ENCODE peak calls at places on chromosomes 12 and 14, in eight cellular contexts. One of them, this sample, is unnamed.

GRCh38 chr12:67640863-67641262 is 7.7 kb upstream of the DYRK2 start:
- DNase-seq in Panc1: no peak
- DNase-seq in K562: no peak
- DNase-seq in HepG2: no peak
- DNase-seq in tibial artery: no peak
- DNase-seq in CD4-positive, alpha-beta T cell: no peak
- DNase-seq in CD8-positive, alpha-beta T cell: no peak
- DNase-seq in brain microvascular endothelial cell: no peak
- DNase-seq in this sample: no peak

GRCh38 chr12:57027805-57028153 is 11.4 kb upstream of the TAC3 start:
- DNase-seq in Panc1: no peak
- DNase-seq in K562: peak; percentile 31
- DNase-seq in HepG2: no peak
- DNase-seq in tibial artery: no peak
- DNase-seq in CD4-positive, alpha-beta T cell: no peak
- DNase-seq in CD8-positive, alpha-beta T cell: no peak
- DNase-seq in brain microvascular endothelial cell: no peak
- DNase-seq in this sample: no peak

GRCh38 chr14:90897022-90897421 is 80.8 kb upstream of the TTC7B start:
- DNase-seq in Panc1: no peak
- DNase-seq in K562: no peak
- DNase-seq in HepG2: no peak
- DNase-seq in tibial artery: no peak
- DNase-seq in CD4-positive, alpha-beta T cell: no peak
- DNase-seq in CD8-positive, alpha-beta T cell: no peak
- DNase-seq in brain microvascular endothelial cell: no peak
- DNase-seq in this sample: no peak

GRCh38 chr12:6962285-6963015 is 8.0 kb downstream of the PHB2 start:
- DNase-seq in Panc1: no peak
- DNase-seq in K562: peak; percentile 29
- DNase-seq in HepG2: no peak
- DNase-seq in tibial artery: no peak
- DNase-seq in CD4-positive, alpha-beta T cell: no peak
- DNase-seq in CD8-positive, alpha-beta T cell: no peak
- DNase-seq in brain microvascular endothelial cell: no peak
- DNase-seq in this sample: no peak

GRCh38 chr12:57063991-57064725 is 14.2 kb upstream of the MYO1A start:
- DNase-seq in Panc1: no peak
- DNase-seq in K562: no peak
- DNase-seq in HepG2: no peak
- DNase-seq in tibial artery: no peak
- DNase-seq in CD4-positive, alpha-beta T cell: no peak
- DNase-seq in CD8-positive, alpha-beta T cell: peak; percentile 28
- DNase-seq in brain microvascular endothelial cell: no peak
- DNase-seq in this sample: no peak

GRCh38 chr12:128938886-128939285 is 85.6 kb downstream of the GLT1D1 start:
- DNase-seq in Panc1: no peak
- DNase-seq in K562: no peak
- DNase-seq in HepG2: peak; percentile 10
- DNase-seq in tibial artery: no peak
- DNase-seq in CD4-positive, alpha-beta T cell: no peak
- DNase-seq in CD8-positive, alpha-beta T cell: no peak
- DNase-seq in brain microvascular endothelial cell: no peak
- DNase-seq in this sample: no peak

GRCh38 chr12:81644503-81644902 is 114.6 kb downstream of the PPFIA2 start:
- DNase-seq in Panc1: no peak
- DNase-seq in K562: no peak
- DNase-seq in HepG2: peak; percentile 38
- DNase-seq in tibial artery: no peak
- DNase-seq in CD4-positive, alpha-beta T cell: no peak
- DNase-seq in CD8-positive, alpha-beta T cell: no peak
- DNase-seq in brain microvascular endothelial cell: no peak
- DNase-seq in this sample: no peak

GRCh38 chr12:622420-622819 is 40.8 kb downstream of the NINJ2 start:
- DNase-seq in Panc1: no peak
- DNase-seq in K562: peak; percentile 26
- DNase-seq in HepG2: no peak
- DNase-seq in tibial artery: no peak
- DNase-seq in CD4-positive, alpha-beta T cell: no peak
- DNase-seq in CD8-positive, alpha-beta T cell: no peak
- DNase-seq in brain microvascular endothelial cell: no peak
- DNase-seq in this sample: no peak

GRCh38 chr12:107622005-107622404 is 63.6 kb upstream of the PWP1 start:
- DNase-seq in Panc1: no peak
- DNase-seq in K562: peak; percentile 71
- DNase-seq in HepG2: peak; percentile 9
- DNase-seq in tibial artery: no peak
- DNase-seq in CD4-positive, alpha-beta T cell: no peak
- DNase-seq in CD8-positive, alpha-beta T cell: no peak
- DNase-seq in brain microvascular endothelial cell: peak; percentile 20
- DNase-seq in this sample: no peak

GRCh38 chr14:54478621-54479215 is 10.1 kb downstream of the GMFB start:
- DNase-seq in Panc1: no peak
- DNase-seq in K562: no peak
- DNase-seq in HepG2: no peak
- DNase-seq in tibial artery: no peak
- DNase-seq in CD4-positive, alpha-beta T cell: no peak
- DNase-seq in CD8-positive, alpha-beta T cell: no peak
- DNase-seq in brain microvascular endothelial cell: no peak
- DNase-seq in this sample: no peak

GRCh38 chr12:25364529-25365339 is 114.0 kb upstream of the KRAS start:
- DNase-seq in Panc1: no peak
- DNase-seq in K562: no peak
- DNase-seq in HepG2: no peak
- DNase-seq in tibial artery: no peak
- DNase-seq in CD4-positive, alpha-beta T cell: no peak
- DNase-seq in CD8-positive, alpha-beta T cell: no peak
- DNase-seq in brain microvascular endothelial cell: no peak
- DNase-seq in this sample: no peak

GRCh38 chr14:75831455-75831854 is 150.3 kb downstream of the TGFB3 start:
- DNase-seq in Panc1: no peak
- DNase-seq in K562: peak; percentile 50
- DNase-seq in HepG2: peak; percentile 27
- DNase-seq in tibial artery: no peak
- DNase-seq in CD4-positive, alpha-beta T cell: peak; percentile 25
- DNase-seq in CD8-positive, alpha-beta T cell: peak; percentile 37
- DNase-seq in brain microvascular endothelial cell: peak; percentile 56
- DNase-seq in this sample: no peak

GRCh38 chr14:57317248-57317833 is 48.6 kb downstream of the AP5M1 start:
- DNase-seq in Panc1: peak; percentile 43
- DNase-seq in K562: peak; percentile 55
- DNase-seq in HepG2: peak; percentile 76
- DNase-seq in tibial artery: peak; percentile 73
- DNase-seq in CD4-positive, alpha-beta T cell: peak; percentile 68
- DNase-seq in CD8-positive, alpha-beta T cell: peak; percentile 72
- DNase-seq in brain microvascular endothelial cell: peak; percentile 72
- DNase-seq in this sample: no peak

GRCh38 chr12:105083551-105084105 is 630 bp downstream of the ALDH1L2 start:
- DNase-seq in Panc1: no peak
- DNase-seq in K562: no peak
- DNase-seq in HepG2: no peak
- DNase-seq in tibial artery: peak; percentile 81
- DNase-seq in CD4-positive, alpha-beta T cell: no peak
- DNase-seq in CD8-positive, alpha-beta T cell: no peak
- DNase-seq in brain microvascular endothelial cell: peak; percentile 73
- DNase-seq in this sample: peak; percentile 94

GRCh38 chr12:66548338-66549049 is 130.4 kb downstream of the GRIP1 start:
- DNase-seq in Panc1: no peak
- DNase-seq in K562: no peak
- DNase-seq in HepG2: no peak
- DNase-seq in tibial artery: no peak
- DNase-seq in CD4-positive, alpha-beta T cell: no peak
- DNase-seq in CD8-positive, alpha-beta T cell: no peak
- DNase-seq in brain microvascular endothelial cell: no peak
- DNase-seq in this sample: no peak

GRCh38 chr12:75853621-75854020 is 178.0 kb downstream of the PHLDA1 start:
- DNase-seq in Panc1: no peak
- DNase-seq in K562: no peak
- DNase-seq in HepG2: no peak
- DNase-seq in tibial artery: no peak
- DNase-seq in CD4-positive, alpha-beta T cell: no peak
- DNase-seq in CD8-positive, alpha-beta T cell: no peak
- DNase-seq in brain microvascular endothelial cell: no peak
- DNase-seq in this sample: no peak

GRCh38 chr14:36057452-36058142 is 118.9 kb downstream of the PTCSC3 start:
- DNase-seq in Panc1: no peak
- DNase-seq in K562: no peak
- DNase-seq in HepG2: no peak
- DNase-seq in tibial artery: no peak
- DNase-seq in CD4-positive, alpha-beta T cell: no peak
- DNase-seq in CD8-positive, alpha-beta T cell: no peak
- DNase-seq in brain microvascular endothelial cell: no peak
- DNase-seq in this sample: no peak

GRCh38 chr12:105492591-105492990 is 162.1 kb downstream of the C12orf75 start:
- DNase-seq in Panc1: no peak
- DNase-seq in K562: no peak
- DNase-seq in HepG2: no peak
- DNase-seq in tibial artery: no peak
- DNase-seq in CD4-positive, alpha-beta T cell: no peak
- DNase-seq in CD8-positive, alpha-beta T cell: no peak
- DNase-seq in brain microvascular endothelial cell: no peak
- DNase-seq in this sample: no peak

GRCh38 chr12:47824198-47824597 is 4.5 kb upstream of the HDAC7 start:
- DNase-seq in Panc1: no peak
- DNase-seq in K562: no peak
- DNase-seq in HepG2: no peak
- DNase-seq in tibial artery: no peak
- DNase-seq in CD4-positive, alpha-beta T cell: no peak
- DNase-seq in CD8-positive, alpha-beta T cell: peak; percentile 49
- DNase-seq in brain microvascular endothelial cell: no peak
- DNase-seq in this sample: no peak

GRCh38 chr12:103840399-103840880 is 594 bp downstream of the NT5DC3 start:
- DNase-seq in Panc1: no peak
- DNase-seq in K562: peak; percentile 40
- DNase-seq in HepG2: no peak
- DNase-seq in tibial artery: peak; percentile 37
- DNase-seq in CD4-positive, alpha-beta T cell: no peak
- DNase-seq in CD8-positive, alpha-beta T cell: no peak
- DNase-seq in brain microvascular endothelial cell: no peak
- DNase-seq in this sample: no peak

GRCh38 chr12:66118240-66118891 is 12.2 kb downstream of the LLPH start:
- DNase-seq in Panc1: no peak
- DNase-seq in K562: no peak
- DNase-seq in HepG2: no peak
- DNase-seq in tibial artery: no peak
- DNase-seq in CD4-positive, alpha-beta T cell: no peak
- DNase-seq in CD8-positive, alpha-beta T cell: no peak
- DNase-seq in brain microvascular endothelial cell: no peak
- DNase-seq in this sample: no peak

GRCh38 chr14:75144944-75145343 is 18.1 kb upstream of the NEK9 start:
- DNase-seq in Panc1: no peak
- DNase-seq in K562: no peak
- DNase-seq in HepG2: no peak
- DNase-seq in tibial artery: peak; percentile 58
- DNase-seq in CD4-positive, alpha-beta T cell: no peak
- DNase-seq in CD8-positive, alpha-beta T cell: no peak
- DNase-seq in brain microvascular endothelial cell: no peak
- DNase-seq in this sample: no peak

GRCh38 chr14:105325303-105325702 is 10.8 kb downstream of the PACS2 start:
- DNase-seq in Panc1: no peak
- DNase-seq in K562: no peak
- DNase-seq in HepG2: no peak
- DNase-seq in tibial artery: no peak
- DNase-seq in CD4-positive, alpha-beta T cell: no peak
- DNase-seq in CD8-positive, alpha-beta T cell: no peak
- DNase-seq in brain microvascular endothelial cell: no peak
- DNase-seq in this sample: no peak

GRCh38 chr14:26841920-26842741 is 244.3 kb upstream of the NOVA1 start:
- DNase-seq in Panc1: peak; percentile 88
- DNase-seq in K562: no peak
- DNase-seq in HepG2: peak; percentile 34
- DNase-seq in tibial artery: peak; percentile 70
- DNase-seq in CD4-positive, alpha-beta T cell: no peak
- DNase-seq in CD8-positive, alpha-beta T cell: no peak
- DNase-seq in brain microvascular endothelial cell: peak; percentile 53
- DNase-seq in this sample: no peak

GRCh38 chr12:23359975-23360638 is 589.4 kb downstream of the SOX5 start:
- DNase-seq in Panc1: no peak
- DNase-seq in K562: no peak
- DNase-seq in HepG2: no peak
- DNase-seq in tibial artery: no peak
- DNase-seq in CD4-positive, alpha-beta T cell: no peak
- DNase-seq in CD8-positive, alpha-beta T cell: no peak
- DNase-seq in brain microvascular endothelial cell: no peak
- DNase-seq in this sample: no peak

GRCh38 chr14:101813171-101813759 is 51.8 kb downstream of the PPP2R5C start:
- DNase-seq in Panc1: no peak
- DNase-seq in K562: no peak
- DNase-seq in HepG2: no peak
- DNase-seq in tibial artery: no peak
- DNase-seq in CD4-positive, alpha-beta T cell: no peak
- DNase-seq in CD8-positive, alpha-beta T cell: no peak
- DNase-seq in brain microvascular endothelial cell: no peak
- DNase-seq in this sample: no peak
- H3K27ac ChIP-seq in Panc1: no peak overlapping the region
- H3K27ac ChIP-seq in K562: peak overlapping the region; percentile 10
- H3K27ac ChIP-seq in HepG2: no peak overlapping the region
- H3K27ac ChIP-seq in tibial artery: no peak overlapping the region
- H3K27ac ChIP-seq in CD4-positive, alpha-beta T cell: peak overlapping the region; percentile 99
- H3K27ac ChIP-seq in CD8-positive, alpha-beta T cell: peak overlapping the region; percentile 99
- H3K27ac ChIP-seq in brain microvascular endothelial cell: no peak overlapping the region
- H3K27ac ChIP-seq in this sample: peak overlapping the region; percentile 68

GRCh38 chr14:50038398-50039119 is 77.8 kb downstream of the VCPKMT start:
- DNase-seq in Panc1: peak; percentile 67
- DNase-seq in K562: no peak
- DNase-seq in HepG2: peak; percentile 20
- DNase-seq in tibial artery: peak; percentile 40
- DNase-seq in CD4-positive, alpha-beta T cell: no peak
- DNase-seq in CD8-positive, alpha-beta T cell: no peak
- DNase-seq in brain microvascular endothelial cell: peak; percentile 87
- DNase-seq in this sample: no peak
- TF ChIP-seq CTCF in Panc1: no peak
- TF ChIP-seq CTCF in K562: peak; percentile 31
- TF ChIP-seq CTCF in HepG2: no peak
- TF ChIP-seq CTCF in tibial artery: no peak
- TF ChIP-seq CTCF in CD4-positive, alpha-beta T cell: no peak
- TF ChIP-seq CTCF in CD8-positive, alpha-beta T cell: no peak
- TF ChIP-seq CTCF in brain microvascular endothelial cell: peak; percentile 40
- TF ChIP-seq CTCF in this sample: no peak

DNA sequence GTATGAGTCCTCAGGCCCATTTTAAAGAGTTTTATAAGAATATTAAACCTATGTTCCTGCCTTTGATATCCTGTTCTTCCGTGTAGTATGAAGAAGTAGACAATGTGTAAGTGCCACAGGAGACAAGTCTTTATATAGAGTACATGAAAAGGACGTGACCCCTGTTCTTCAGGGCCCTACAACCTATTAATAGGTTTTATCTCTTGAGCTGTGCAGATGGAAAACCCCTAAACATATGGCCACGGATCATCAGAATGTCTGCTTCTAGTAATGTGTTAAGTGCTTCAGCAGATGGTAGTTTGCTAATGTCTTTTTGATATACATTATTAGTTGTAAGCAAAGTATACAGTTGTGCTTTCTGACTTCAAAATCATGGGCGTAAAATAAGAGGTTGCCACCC is 228.5 kb downstream of the PTPRO start:
- DNase-seq in Panc1: no peak
- DNase-seq in K562: no peak
- DNase-seq in HepG2: no peak
- DNase-seq in tibial artery: no peak
- DNase-seq in CD4-positive, alpha-beta T cell: no peak
- DNase-seq in CD8-positive, alpha-beta T cell: no peak
- DNase-seq in brain microvascular endothelial cell: no peak
- DNase-seq in this sample: no peak
- H3K27ac ChIP-seq in Panc1: no peak overlapping the region
- H3K27ac ChIP-seq in K562: no peak overlapping the region
- H3K27ac ChIP-seq in HepG2: no peak overlapping the region
- H3K27ac ChIP-seq in tibial artery: no peak overlapping the region
- H3K27ac ChIP-seq in CD4-positive, alpha-beta T cell: no peak overlapping the region
- H3K27ac ChIP-seq in CD8-positive, alpha-beta T cell: no peak overlapping the region
- H3K27ac ChIP-seq in brain microvascular endothelial cell: no peak overlapping the region
- H3K27ac ChIP-seq in this sample: no peak overlapping the region

GRCh38 chr14:69259531-69260245 is at the start of gene GALNT16:
- DNase-seq in Panc1: no peak
- DNase-seq in K562: peak; percentile 42
- DNase-seq in HepG2: no peak
- DNase-seq in tibial artery: no peak
- DNase-seq in CD4-positive, alpha-beta T cell: no peak
- DNase-seq in CD8-positive, alpha-beta T cell: no peak
- DNase-seq in brain microvascular endothelial cell: no peak
- DNase-seq in this sample: no peak
- TF ChIP-seq CTCF in Panc1: peak; percentile 25
- TF ChIP-seq CTCF in K562: peak; percentile 71
- TF ChIP-seq CTCF in HepG2: no peak
- TF ChIP-seq CTCF in tibial artery: peak; percentile 21
- TF ChIP-seq CTCF in CD4-positive, alpha-beta T cell: no peak
- TF ChIP-seq CTCF in CD8-positive, alpha-beta T cell: no peak
- TF ChIP-seq CTCF in brain microvascular endothelial cell: peak; percentile 36
- TF ChIP-seq CTCF in this sample: peak; percentile 37